ENCODE peak calls at places on chromosomes 11 and 22, in six cellular contexts. U is IMR-90, I is neuronal stem cell, A is trophoblast cell, B is mesenchymal stem cell, V is H1. N is an unnamed sample.

GRCh38 chr11:47111318-47111804 is 65.3 kb downstream of the ARFGAP2 start:
- DNase-seq in U (no peak), B (no peak), I (no peak), V (no peak), A (no peak), N (no peak)

GRCh38 chr11:12756101-12756500 is 81.9 kb downstream of the TEAD1 start:
- DNase-seq in I (no peak), B (no peak), U (no peak), A (no peak), V (no peak), N (no peak)

GRCh38 chr11:34250732-34251639 is 106.8 kb downstream of the ABTB2 start:
- DNase-seq in U (peak), V (no peak), A (peak), B (no peak), I (no peak), N (peak)

GRCh38 chr11:12469451-12469850 is 92.1 kb downstream of the PARVA start:
- DNase-seq in U (peak), I (no peak), V (no peak), A (no peak), B (no peak), N (no peak)

GRCh38 chr22:36961626-36962025 is 48.2 kb downstream of the CSF2RB start:
- DNase-seq in I (no peak), V (no peak), U (no peak), A (peak), B (no peak), N (no peak)

GRCh38 chr11:19919050-19919561 is 206.5 kb downstream of the NAV2 start:
- DNase-seq in B (peak), I (no peak), V (no peak), A (peak), U (peak), N (no peak)

GRCh38 chr22:45638834-45639746 is 32.5 kb upstream of the ATXN10 start:
- DNase-seq in A (no peak), V (no peak), B (peak), U (no peak), I (no peak), N (no peak)

GRCh38 chr11:12508151-12508740 is 130.9 kb downstream of the PARVA start:
- DNase-seq in A (peak), I (no peak), V (no peak), U (peak), B (peak), N (no peak)

GRCh38 chr11:120273432-120273831 is 33.5 kb downstream of the POU2F3 start:
- DNase-seq in U (peak), V (no peak), I (no peak), B (no peak), A (peak), N (no peak)

GRCh38 chr11:132126973-132127900 is 756.8 kb downstream of the NTM start:
- DNase-seq in A (peak), B (peak), I (peak), U (peak), V (no peak), N (peak)

GRCh38 chr22:38454361-38455062 is 487 bp downstream of the KCNJ4 start:
- DNase-seq in U (no peak), B (no peak), V (no peak), I (no peak), A (no peak), N (no peak)

GRCh38 chr22:39349967-39350802 is at the start of gene SYNGR1:
- DNase-seq in I (peak), U (no peak), B (no peak), V (no peak), A (peak), N (no peak)

GRCh38 chr11:61472868-61473267 is 35.7 kb upstream of the LRRC10B start:
- DNase-seq in A (peak), I (no peak), B (no peak), V (no peak), U (peak), N (no peak)

GRCh38 chr22:48624401-48624800 is 1203.3 kb downstream of the BRD1 start:
- DNase-seq in A (no peak), U (no peak), B (no peak), V (no peak), I (no peak), N (no peak)

GRCh38 chr11:111777094-111778046 is 11.2 kb upstream of the PPP2R1B start:
- DNase-seq in A (peak), V (no peak), B (peak), I (peak), U (peak), N (no peak)

GRCh38 chr11:88475991-88476418 is 138.5 kb upstream of the CTSC start:
- DNase-seq in I (no peak), A (peak), U (peak), B (no peak), V (no peak), N (no peak)

GRCh38 chr22:24494182-24494534 is 974 bp upstream of the UPB1 start:
- DNase-seq in V (no peak), U (no peak), B (no peak), I (no peak), A (no peak), N (no peak)

GRCh38 chr11:72397333-72397732 is 37.0 kb downstream of the CLPB start:
- DNase-seq in B (no peak), A (no peak), I (no peak), U (no peak), V (no peak), N (no peak)

GRCh38 chr22:44202261-44202789 is 21.6 kb downstream of the PARVG start:
- DNase-seq in A (peak), V (no peak), B (peak), I (no peak), U (peak), N (no peak)

GRCh38 chr22:33404723-33405122 is 346.5 kb upstream of the SYN3 start:
- DNase-seq in I (no peak), B (no peak), A (no peak), V (no peak), U (no peak), N (no peak)

DNA sequence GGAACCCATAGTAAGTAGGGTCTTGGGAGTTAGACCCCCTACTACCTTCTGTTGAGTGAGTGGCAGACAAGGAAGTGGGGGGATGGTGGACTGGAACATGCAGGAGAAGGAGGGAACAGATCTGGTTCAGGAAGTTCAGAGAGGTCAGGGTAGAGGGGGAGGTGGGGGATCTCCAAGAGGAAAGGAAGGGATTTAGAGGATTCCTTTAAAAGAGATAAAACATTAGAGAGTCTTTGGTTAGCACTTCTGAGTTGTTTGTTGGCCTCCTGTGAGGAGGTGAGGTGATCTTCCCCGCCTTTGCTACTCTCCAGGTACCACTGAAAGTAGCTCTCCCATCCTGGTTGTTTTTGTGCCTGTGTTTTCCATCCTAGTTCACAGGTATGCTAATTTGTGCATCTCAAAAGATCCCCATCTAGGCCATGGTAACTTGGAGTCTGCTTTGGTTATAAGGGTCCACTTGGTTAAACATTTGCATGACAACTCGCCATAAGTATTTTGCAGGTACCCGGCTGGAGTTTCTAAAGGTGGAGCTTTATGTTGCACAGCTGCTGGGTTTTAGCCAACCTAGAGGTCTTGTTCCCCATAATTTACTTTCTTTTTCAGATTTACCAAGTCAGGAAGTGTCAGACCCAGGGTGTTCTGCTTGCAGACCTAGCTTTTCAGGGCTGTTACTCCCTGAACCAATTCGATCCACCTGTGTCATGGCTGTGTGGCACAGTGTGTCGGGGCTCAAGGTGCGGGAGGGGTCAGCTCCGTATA is 79.3 kb upstream of the SORL1 start:
- DNase-seq in A (no peak), V (no peak), B (no peak), I (no peak), U (no peak), N (peak)
- H3K4me2 ChIP-seq in A (no peak), V (peak), B (no peak), I (no peak), U (no peak), N (peak)

GRCh38 chr22:20117656-20118571 is 888 bp upstream of the TRMT2A start:
- DNase-seq in U (peak), V (no peak), A (peak), I (no peak), B (peak), N (no peak)
- H4K91ac ChIP-seq in U (peak), V (peak), A (peak), I (no peak), B (peak), N (peak)

GRCh38 chr22:27801197-27801615 is 350 bp downstream of the MN1 start:
- DNase-seq in A (peak), B (peak), I (peak), U (peak), V (no peak), N (peak)

GRCh38 chr22:27801616-27802388 is at the start of gene MN1:
- DNase-seq in V (no peak), I (peak), A (no peak), B (peak), U (peak), N (peak)

GRCh38 chr22:27804016-27804415 is 2.5 kb upstream of the MN1 start:
- DNase-seq in U (no peak), V (no peak), A (no peak), I (no peak), B (no peak), N (no peak)

GRCh38 chr22:27800250-27801131 is 1.1 kb downstream of the MN1 start:
- DNase-seq in V (no peak), U (no peak), A (no peak), I (peak), B (peak), N (no peak)

GRCh38 chr22:27802389-27803079 is 978 bp upstream of the MN1 start:
- DNase-seq in I (no peak), U (no peak), V (no peak), B (no peak), A (no peak), N (no peak)
- H2BK120ac ChIP-seq in I (peak), U (peak), V (peak), B (no peak), A (peak), N (no peak)

DNA sequence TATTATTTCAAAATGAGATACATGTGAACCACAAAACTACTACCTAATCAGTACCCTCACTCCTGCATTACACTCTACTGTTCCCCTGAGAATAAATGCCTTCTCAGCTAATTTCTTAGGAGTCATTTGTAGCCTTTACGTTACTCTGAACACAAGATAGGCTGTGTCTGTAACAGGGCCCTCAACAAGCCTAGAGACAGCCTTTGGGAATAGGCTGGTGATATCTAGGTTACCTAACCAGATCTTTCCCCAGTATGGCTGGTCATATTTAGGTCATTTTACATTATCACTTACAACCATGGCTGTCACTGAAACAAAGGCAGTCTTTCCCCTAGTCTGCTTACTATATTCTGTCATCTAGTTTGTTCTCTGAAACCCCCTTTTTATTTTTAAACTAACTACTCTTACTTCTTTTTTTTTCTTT is 14.2 kb downstream of the ATM start:
- DNase-seq in I (no peak), U (no peak), B (peak), V (no peak), A (no peak), N (no peak)
- H3K4me2 ChIP-seq in I (no peak), U (no peak), B (no peak), V (no peak), A (no peak), N (no peak)

GRCh38 chr11:43687120-43687791 is 6.7 kb downstream of the HSD17B12 start:
- DNase-seq in I (no peak), B (peak), A (peak), U (peak), V (no peak), N (no peak)

GRCh38 chr11:43681543-43681942 is 1.0 kb downstream of the HSD17B12 start:
- DNase-seq in A (peak), U (peak), B (peak), I (no peak), V (no peak), N (no peak)

GRCh38 chr11:43689167-43689566 is 8.6 kb downstream of the HSD17B12 start:
- DNase-seq in U (no peak), A (no peak), I (no peak), V (no peak), B (no peak), N (no peak)

GRCh38 chr11:43686207-43686606 is 5.7 kb downstream of the HSD17B12 start:
- DNase-seq in B (no peak), A (no peak), U (no peak), I (no peak), V (no peak), N (no peak)

GRCh38 chr11:43685483-43685882 is 4.9 kb downstream of the HSD17B12 start:
- DNase-seq in I (no peak), B (peak), V (no peak), U (no peak), A (no peak), N (no peak)
- H4K91ac ChIP-seq in I (no peak), B (no peak), V (no peak), U (no peak), A (no peak), N (no peak)

DNA sequence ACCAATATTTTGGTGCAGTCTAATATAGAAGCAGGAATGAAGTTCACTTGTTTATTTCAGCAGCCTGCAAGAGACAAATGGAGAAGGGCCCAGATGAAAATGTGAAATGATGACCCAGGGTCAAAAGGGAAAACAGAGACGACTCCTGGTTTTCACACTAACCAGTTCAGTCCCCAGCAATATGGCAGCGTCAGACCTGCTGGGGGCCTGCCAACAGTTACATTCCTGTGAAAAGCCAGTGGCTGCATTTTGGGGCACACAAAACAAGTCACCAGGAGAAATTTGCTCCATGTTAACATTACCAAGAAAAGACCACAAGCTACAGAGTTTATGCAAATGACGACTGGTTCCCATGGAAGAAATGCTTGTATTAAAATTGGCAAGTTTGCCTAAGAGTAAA is 80.2 kb downstream of the CCDC34 start:
- DNase-seq in I (no peak), A (no peak), V (no peak), U (no peak), B (no peak), N (no peak)
- H2BK120ac ChIP-seq in I (no peak), A (no peak), V (no peak), U (no peak), B (no peak), N (no peak)

DNA sequence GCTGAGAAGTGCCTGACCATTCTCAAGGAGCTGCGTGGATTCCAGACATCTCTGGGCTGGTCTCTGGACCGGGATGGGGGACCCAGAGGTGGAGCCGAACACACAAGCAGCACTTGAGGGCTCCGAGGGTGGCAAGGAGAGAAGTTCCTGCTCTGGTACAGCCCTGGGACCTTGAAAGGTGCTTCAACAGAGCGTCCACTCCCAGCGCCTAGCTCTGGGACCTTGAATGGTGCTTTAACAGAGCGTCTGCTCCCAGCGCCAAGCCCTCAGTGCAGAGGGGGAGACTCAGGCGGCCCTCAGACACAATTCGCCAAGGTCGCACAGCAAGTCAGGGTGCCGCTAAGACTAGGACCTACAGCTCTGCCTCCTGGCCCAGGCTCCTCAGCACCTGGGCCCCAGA is 10.6 kb upstream of the NPAS4 start:
- DNase-seq in B (no peak), A (no peak), I (no peak), U (no peak), V (no peak), N (no peak)
- H3K4me2 ChIP-seq in B (no peak), A (no peak), I (no peak), U (no peak), V (no peak), N (no peak)

DNA sequence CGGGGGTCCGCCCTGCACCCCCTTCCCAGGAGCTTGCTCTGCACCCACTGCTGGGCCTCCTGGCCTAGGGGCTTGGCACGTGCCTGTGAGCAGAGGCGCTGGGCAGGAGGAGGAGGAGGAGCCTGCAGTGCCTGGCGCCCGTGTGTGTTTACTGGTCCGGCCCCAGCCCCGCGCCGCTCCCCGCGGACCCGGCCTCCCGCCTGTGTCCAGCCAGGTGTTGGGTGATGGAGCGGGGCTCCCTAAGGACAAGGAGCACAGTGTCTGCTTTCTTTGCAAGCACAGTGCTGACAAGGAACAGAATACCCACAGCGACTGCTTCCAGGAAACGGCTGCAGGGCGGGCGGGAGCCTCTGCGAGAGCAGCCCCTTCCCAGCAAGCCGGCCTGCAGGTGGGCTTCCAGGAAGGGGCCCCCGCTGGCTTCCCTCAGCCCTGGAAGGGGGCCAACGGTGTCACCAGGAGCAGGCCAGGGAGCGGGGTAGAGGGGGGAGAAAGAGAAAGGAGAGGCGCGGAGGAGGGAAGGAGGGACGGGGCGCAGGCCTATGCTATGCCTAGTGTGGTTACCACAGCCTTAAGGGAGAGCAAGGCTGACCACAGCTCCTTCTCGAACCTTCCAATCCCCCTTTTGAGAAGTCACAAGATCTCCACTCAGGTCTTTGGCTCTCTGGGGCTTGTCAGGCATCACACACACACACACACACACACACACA is 6.6 kb downstream of the H19 start:
- DNase-seq in I (no peak), A (no peak), B (no peak), V (no peak), U (no peak), N (no peak)
- H4K91ac ChIP-seq in I (no peak), A (peak), B (no peak), V (no peak), U (no peak), N (no peak)

GRCh38 chr11:128549256-128549944 is 38.0 kb downstream of the ETS1 start:
- DNase-seq in V (no peak), U (no peak), A (no peak), B (peak), I (no peak), N (no peak)

GRCh38 chr11:128547946-128548654 is 39.3 kb downstream of the ETS1 start:
- DNase-seq in I (no peak), U (no peak), A (no peak), B (no peak), V (no peak), N (no peak)

GRCh38 chr11:128550967-128551522 is 36.3 kb downstream of the ETS1 start:
- DNase-seq in A (no peak), I (no peak), B (no peak), U (no peak), V (no peak), N (no peak)

GRCh38 chr11:128550261-128550821 is 37.0 kb downstream of the ETS1 start:
- DNase-seq in U (no peak), I (no peak), B (no peak), A (peak), V (no peak), N (no peak)

DNA sequence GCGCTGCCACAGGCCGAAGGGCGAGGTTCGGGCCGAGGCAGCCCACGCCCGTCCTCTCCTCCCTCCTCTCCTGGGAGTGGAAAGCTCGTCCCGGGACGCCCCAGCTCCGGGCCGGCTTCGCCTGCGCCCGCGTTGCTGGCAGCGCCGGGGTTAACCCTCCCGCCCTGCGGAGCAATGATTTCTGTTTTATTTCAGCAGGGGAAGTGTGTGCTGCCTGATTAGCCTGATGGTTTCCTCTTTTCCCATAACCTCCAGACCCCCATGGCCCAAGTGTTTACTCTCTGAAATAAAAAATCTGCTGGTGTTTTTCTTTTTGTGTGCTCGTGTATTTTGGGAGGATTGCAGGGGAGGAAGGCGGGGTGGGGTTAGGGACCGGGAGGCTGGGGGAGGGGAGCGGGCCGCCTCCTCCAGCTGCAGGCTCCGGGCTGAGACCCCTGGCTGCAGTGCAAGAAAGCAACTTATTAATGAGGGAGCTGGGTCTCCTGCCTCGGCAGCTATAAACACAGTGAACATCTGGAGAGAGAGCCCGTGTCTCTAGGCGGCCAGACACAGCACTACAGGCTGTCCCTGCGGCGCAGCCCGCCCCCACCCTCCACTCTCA is 38.6 kb downstream of the ETS1 start:
- DNase-seq in A (no peak), B (peak), V (no peak), I (no peak), U (peak), N (no peak)
- H2BK120ac ChIP-seq in A (peak), B (peak), V (no peak), I (no peak), U (peak), N (no peak)

GRCh38 chr11:110070176-110070575 is 23.0 kb upstream of the ZC3H12C start:
- DNase-seq in U (no peak), I (no peak), B (peak), V (no peak), A (no peak), N (no peak)
- H3K4me2 ChIP-seq in U (no peak), I (no peak), B (no peak), V (no peak), A (no peak), N (no peak)